ENCODE peak calls at places on chromosomes 4 and X, in seven cellular contexts. One of them, this sample, is unnamed.

GRCh38 chrX:151870603-151871002 is 42.1 kb upstream of the MAGEA4 start:
- DNase-seq in fibroblast of the aortic adventitia: peak
- DNase-seq in GM12878: no peak
- DNase-seq in coronary artery: no peak
- DNase-seq in AG10803: peak
- DNase-seq in right atrium auricular region: no peak
- DNase-seq in upper lobe of left lung: no peak
- DNase-seq in this sample: no peak

GRCh38 chr4:181319629-181320028 is 923.6 kb upstream of the TENM3 start:
- DNase-seq in fibroblast of the aortic adventitia: no peak
- DNase-seq in GM12878: no peak
- DNase-seq in coronary artery: no peak
- DNase-seq in AG10803: no peak
- DNase-seq in right atrium auricular region: no peak
- DNase-seq in upper lobe of left lung: no peak
- DNase-seq in this sample: no peak

GRCh38 chrX:110563276-110563675 is 204.6 kb downstream of the RTL9 start:
- DNase-seq in fibroblast of the aortic adventitia: peak
- DNase-seq in GM12878: no peak
- DNase-seq in coronary artery: no peak
- DNase-seq in AG10803: peak
- DNase-seq in right atrium auricular region: no peak
- DNase-seq in upper lobe of left lung: no peak
- DNase-seq in this sample: no peak

GRCh38 chrX:74835566-74835965 is 89.7 kb downstream of the NEXMIF start:
- DNase-seq in fibroblast of the aortic adventitia: no peak
- DNase-seq in GM12878: no peak
- DNase-seq in coronary artery: no peak
- DNase-seq in AG10803: no peak
- DNase-seq in right atrium auricular region: no peak
- DNase-seq in upper lobe of left lung: no peak
- DNase-seq in this sample: no peak

GRCh38 chr4:8372506-8373070 is 67.9 kb downstream of the ACOX3 start:
- DNase-seq in fibroblast of the aortic adventitia: no peak
- DNase-seq in GM12878: no peak
- DNase-seq in coronary artery: no peak
- DNase-seq in AG10803: no peak
- DNase-seq in right atrium auricular region: no peak
- DNase-seq in upper lobe of left lung: no peak
- DNase-seq in this sample: no peak

GRCh38 chrX:87064522-87064921 is 453.1 kb upstream of the KLHL4 start:
- DNase-seq in fibroblast of the aortic adventitia: no peak
- DNase-seq in GM12878: no peak
- DNase-seq in coronary artery: no peak
- DNase-seq in AG10803: no peak
- DNase-seq in right atrium auricular region: no peak
- DNase-seq in upper lobe of left lung: no peak
- DNase-seq in this sample: no peak

GRCh38 chrX:75609361-75609760 is 86.5 kb upstream of the ZDHHC15 start:
- DNase-seq in fibroblast of the aortic adventitia: no peak
- DNase-seq in GM12878: no peak
- DNase-seq in coronary artery: no peak
- DNase-seq in AG10803: no peak
- DNase-seq in right atrium auricular region: no peak
- DNase-seq in upper lobe of left lung: no peak
- DNase-seq in this sample: no peak

GRCh38 chr4:1246901-1247810 is 1.8 kb downstream of the CTBP1 start:
- DNase-seq in fibroblast of the aortic adventitia: no peak
- DNase-seq in GM12878: no peak
- DNase-seq in coronary artery: peak
- DNase-seq in AG10803: no peak
- DNase-seq in right atrium auricular region: no peak
- DNase-seq in upper lobe of left lung: peak
- DNase-seq in this sample: no peak

GRCh38 chr4:35934370-35934981 is 309.8 kb downstream of the ARAP2 start:
- DNase-seq in fibroblast of the aortic adventitia: peak
- DNase-seq in GM12878: peak
- DNase-seq in coronary artery: no peak
- DNase-seq in AG10803: peak
- DNase-seq in right atrium auricular region: no peak
- DNase-seq in upper lobe of left lung: no peak
- DNase-seq in this sample: no peak

GRCh38 chr4:174697164-174697563 is 131.9 kb downstream of the GLRA3 start:
- DNase-seq in fibroblast of the aortic adventitia: peak
- DNase-seq in GM12878: no peak
- DNase-seq in coronary artery: no peak
- DNase-seq in AG10803: peak
- DNase-seq in right atrium auricular region: no peak
- DNase-seq in upper lobe of left lung: no peak
- DNase-seq in this sample: no peak

GRCh38 chr4:38576767-38577166 is 87.2 kb upstream of the KLF3 start:
- DNase-seq in fibroblast of the aortic adventitia: no peak
- DNase-seq in GM12878: no peak
- DNase-seq in coronary artery: no peak
- DNase-seq in AG10803: no peak
- DNase-seq in right atrium auricular region: no peak
- DNase-seq in upper lobe of left lung: no peak
- DNase-seq in this sample: no peak

GRCh38 chr4:38572798-38573197 is 91.2 kb upstream of the KLF3 start:
- DNase-seq in fibroblast of the aortic adventitia: peak
- DNase-seq in GM12878: no peak
- DNase-seq in coronary artery: no peak
- DNase-seq in AG10803: no peak
- DNase-seq in right atrium auricular region: no peak
- DNase-seq in upper lobe of left lung: no peak
- DNase-seq in this sample: no peak

GRCh38 chr4:38577482-38577881 is 86.5 kb upstream of the KLF3 start:
- DNase-seq in fibroblast of the aortic adventitia: no peak
- DNase-seq in GM12878: no peak
- DNase-seq in coronary artery: no peak
- DNase-seq in AG10803: no peak
- DNase-seq in right atrium auricular region: no peak
- DNase-seq in upper lobe of left lung: no peak
- DNase-seq in this sample: no peak

GRCh38 chr4:38570647-38571326 is 93.2 kb upstream of the KLF3 start:
- DNase-seq in fibroblast of the aortic adventitia: no peak
- DNase-seq in GM12878: no peak
- DNase-seq in coronary artery: no peak
- DNase-seq in AG10803: no peak
- DNase-seq in right atrium auricular region: no peak
- DNase-seq in upper lobe of left lung: no peak
- DNase-seq in this sample: no peak

GRCh38 chr4:38574559-38575333 is 89.3 kb upstream of the KLF3 start:
- DNase-seq in fibroblast of the aortic adventitia: no peak
- DNase-seq in GM12878: no peak
- DNase-seq in coronary artery: no peak
- DNase-seq in AG10803: no peak
- DNase-seq in right atrium auricular region: no peak
- DNase-seq in upper lobe of left lung: peak
- DNase-seq in this sample: no peak
- H3K4me3 ChIP-seq in fibroblast of the aortic adventitia: no peak
- H3K4me3 ChIP-seq in GM12878: no peak
- H3K4me3 ChIP-seq in coronary artery: no peak
- H3K4me3 ChIP-seq in AG10803: no peak
- H3K4me3 ChIP-seq in right atrium auricular region: no peak
- H3K4me3 ChIP-seq in upper lobe of left lung: no peak
- H3K4me3 ChIP-seq in this sample: peak

GRCh38 chr4:99324978-99325377 is 3.8 kb upstream of the ADH1B start:
- DNase-seq in fibroblast of the aortic adventitia: peak
- DNase-seq in GM12878: no peak
- DNase-seq in coronary artery: no peak
- DNase-seq in AG10803: peak
- DNase-seq in right atrium auricular region: peak
- DNase-seq in upper lobe of left lung: peak
- DNase-seq in this sample: no peak

GRCh38 chr4:99323761-99324160 is 2.6 kb upstream of the ADH1B start:
- DNase-seq in fibroblast of the aortic adventitia: peak
- DNase-seq in GM12878: no peak
- DNase-seq in coronary artery: no peak
- DNase-seq in AG10803: peak
- DNase-seq in right atrium auricular region: no peak
- DNase-seq in upper lobe of left lung: no peak
- DNase-seq in this sample: no peak

GRCh38 chr4:99317354-99317753 is 3.8 kb downstream of the ADH1B start:
- DNase-seq in fibroblast of the aortic adventitia: no peak
- DNase-seq in GM12878: no peak
- DNase-seq in coronary artery: no peak
- DNase-seq in AG10803: no peak
- DNase-seq in right atrium auricular region: no peak
- DNase-seq in upper lobe of left lung: no peak
- DNase-seq in this sample: no peak

GRCh38 chr4:99324361-99324760 is 3.2 kb upstream of the ADH1B start:
- DNase-seq in fibroblast of the aortic adventitia: peak
- DNase-seq in GM12878: no peak
- DNase-seq in coronary artery: no peak
- DNase-seq in AG10803: peak
- DNase-seq in right atrium auricular region: no peak
- DNase-seq in upper lobe of left lung: no peak
- DNase-seq in this sample: no peak

DNA sequence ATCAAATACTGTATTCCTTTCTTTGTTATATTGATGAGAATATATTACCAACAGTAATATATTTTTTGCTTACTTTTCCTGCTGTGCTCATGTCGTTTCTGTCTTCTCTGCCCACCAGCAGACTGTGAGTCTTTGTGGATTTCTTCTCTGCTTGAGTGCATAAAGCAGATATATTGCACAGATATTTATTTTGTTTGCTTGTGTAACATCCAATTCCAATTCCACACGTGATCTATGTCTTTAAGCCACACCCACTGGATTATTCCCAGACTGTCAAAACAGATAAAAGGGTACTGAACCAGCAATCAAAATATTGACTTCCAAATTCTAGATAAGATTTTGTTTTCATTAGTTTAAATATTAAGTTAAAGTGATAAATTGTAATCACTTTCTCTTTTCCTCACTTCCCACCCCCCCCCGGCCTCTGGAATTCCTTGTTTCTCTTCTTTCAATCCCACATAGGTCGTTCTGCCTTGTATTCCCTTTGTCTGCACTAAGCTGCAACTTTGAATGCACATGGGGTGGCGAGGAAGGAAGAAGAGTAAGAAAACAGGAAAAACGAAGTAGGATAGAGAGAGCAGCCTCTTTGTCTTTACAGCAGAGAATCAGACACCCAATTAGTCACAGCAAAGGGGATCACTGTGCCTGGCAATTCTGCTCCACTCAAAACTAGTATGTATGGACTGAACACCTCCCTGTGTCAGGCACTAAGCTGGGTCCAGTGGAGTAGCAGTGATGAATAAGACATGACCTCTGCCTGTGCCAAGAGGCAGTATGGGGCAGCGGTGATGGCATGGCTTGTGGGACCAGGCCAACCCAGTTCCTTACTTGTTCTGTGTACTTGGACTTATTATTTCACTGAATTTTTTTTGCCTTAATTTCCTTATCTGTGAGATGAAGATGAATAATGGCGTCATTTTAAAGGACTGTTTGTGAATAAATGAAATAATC is at the start of gene ADH1B:
- DNase-seq in fibroblast of the aortic adventitia: peak
- DNase-seq in GM12878: no peak
- DNase-seq in coronary artery: no peak
- DNase-seq in AG10803: no peak
- DNase-seq in right atrium auricular region: no peak
- DNase-seq in upper lobe of left lung: no peak
- DNase-seq in this sample: no peak
- H3K4me3 ChIP-seq in fibroblast of the aortic adventitia: peak
- H3K4me3 ChIP-seq in GM12878: no peak
- H3K4me3 ChIP-seq in coronary artery: peak
- H3K4me3 ChIP-seq in AG10803: peak
- H3K4me3 ChIP-seq in right atrium auricular region: peak
- H3K4me3 ChIP-seq in upper lobe of left lung: peak
- H3K4me3 ChIP-seq in this sample: peak

DNA sequence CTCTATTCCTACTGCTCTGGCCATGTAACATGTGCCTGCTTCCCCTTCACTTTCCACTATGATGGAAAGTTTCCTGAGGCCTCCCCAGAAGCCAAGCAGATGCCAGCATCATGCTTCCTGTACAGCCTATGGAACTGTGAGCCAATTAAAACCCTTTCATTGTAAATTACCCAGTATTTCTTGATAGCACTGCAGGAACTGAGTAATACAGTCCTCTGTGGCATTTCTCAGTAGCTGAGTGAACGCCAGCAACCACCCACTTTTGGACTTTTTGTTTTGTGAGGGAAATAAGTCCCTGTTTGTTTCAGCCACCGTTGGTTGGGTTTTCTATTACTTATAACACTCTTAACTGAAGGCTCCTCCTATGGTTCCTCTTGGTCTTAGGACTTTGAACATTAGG is 104.1 kb downstream of the C4orf51 start:
- DNase-seq in fibroblast of the aortic adventitia: no peak
- DNase-seq in GM12878: no peak
- DNase-seq in coronary artery: no peak
- DNase-seq in AG10803: no peak
- DNase-seq in right atrium auricular region: no peak
- DNase-seq in upper lobe of left lung: no peak
- DNase-seq in this sample: no peak
- H3K4me3 ChIP-seq in fibroblast of the aortic adventitia: no peak
- H3K4me3 ChIP-seq in GM12878: no peak
- H3K4me3 ChIP-seq in coronary artery: no peak
- H3K4me3 ChIP-seq in AG10803: no peak
- H3K4me3 ChIP-seq in right atrium auricular region: no peak
- H3K4me3 ChIP-seq in upper lobe of left lung: no peak
- H3K4me3 ChIP-seq in this sample: no peak

GRCh38 chr4:53902786-53903185 is 161.6 kb downstream of the CHIC2 start:
- DNase-seq in fibroblast of the aortic adventitia: no peak
- DNase-seq in GM12878: no peak
- DNase-seq in coronary artery: no peak
- DNase-seq in AG10803: no peak
- DNase-seq in right atrium auricular region: no peak
- DNase-seq in upper lobe of left lung: no peak
- DNase-seq in this sample: peak

GRCh38 chr4:53895137-53895536 is 169.3 kb downstream of the CHIC2 start:
- DNase-seq in fibroblast of the aortic adventitia: no peak
- DNase-seq in GM12878: no peak
- DNase-seq in coronary artery: no peak
- DNase-seq in AG10803: no peak
- DNase-seq in right atrium auricular region: no peak
- DNase-seq in upper lobe of left lung: no peak
- DNase-seq in this sample: no peak

GRCh38 chr4:53905281-53905934 is 159.0 kb downstream of the CHIC2 start:
- DNase-seq in fibroblast of the aortic adventitia: peak
- DNase-seq in GM12878: no peak
- DNase-seq in coronary artery: no peak
- DNase-seq in AG10803: peak
- DNase-seq in right atrium auricular region: no peak
- DNase-seq in upper lobe of left lung: no peak
- DNase-seq in this sample: peak

GRCh38 chr4:53900275-53900649 is 164.1 kb downstream of the CHIC2 start:
- DNase-seq in fibroblast of the aortic adventitia: no peak
- DNase-seq in GM12878: no peak
- DNase-seq in coronary artery: no peak
- DNase-seq in AG10803: no peak
- DNase-seq in right atrium auricular region: no peak
- DNase-seq in upper lobe of left lung: no peak
- DNase-seq in this sample: no peak

GRCh38 chr4:53899544-53900274 is 164.7 kb downstream of the CHIC2 start:
- DNase-seq in fibroblast of the aortic adventitia: peak
- DNase-seq in GM12878: no peak
- DNase-seq in coronary artery: no peak
- DNase-seq in AG10803: peak
- DNase-seq in right atrium auricular region: no peak
- DNase-seq in upper lobe of left lung: no peak
- DNase-seq in this sample: peak
- H3K4me3 ChIP-seq in fibroblast of the aortic adventitia: peak
- H3K4me3 ChIP-seq in GM12878: no peak
- H3K4me3 ChIP-seq in coronary artery: peak
- H3K4me3 ChIP-seq in AG10803: peak
- H3K4me3 ChIP-seq in right atrium auricular region: no peak
- H3K4me3 ChIP-seq in upper lobe of left lung: no peak
- H3K4me3 ChIP-seq in this sample: no peak

GRCh38 chrX:135050603-135051002 is 1.3 kb downstream of the RTL8A start:
- DNase-seq in fibroblast of the aortic adventitia: no peak
- DNase-seq in GM12878: no peak
- DNase-seq in coronary artery: no peak
- DNase-seq in AG10803: no peak
- DNase-seq in right atrium auricular region: no peak
- DNase-seq in upper lobe of left lung: no peak
- DNase-seq in this sample: no peak
- H3K4me3 ChIP-seq in fibroblast of the aortic adventitia: peak
- H3K4me3 ChIP-seq in GM12878: peak
- H3K4me3 ChIP-seq in coronary artery: peak
- H3K4me3 ChIP-seq in AG10803: peak
- H3K4me3 ChIP-seq in right atrium auricular region: no peak
- H3K4me3 ChIP-seq in upper lobe of left lung: peak
- H3K4me3 ChIP-seq in this sample: peak

This sample was measured in esophagus muscularis mucosa.